ENCODE peak calls at places on chromosomes 6 and 20, in ten cellular contexts. P, N, K, R, L, S, O, H, F and E are unnamed samples.

GRCh38 chr6:105077592-105078463 is 102.0 kb downstream of the POPDC3 start:
- DNase-seq in P (no peak), N (no peak), K (no peak), R (peak; percentile 17), L (no peak), S (peak; percentile 78), O (no peak), H (no peak), F (peak; percentile 73), E (no peak)

GRCh38 chr6:168778201-168778600 is 337.2 kb downstream of the SMOC2 start:
- DNase-seq in P (peak; percentile 54), N (no peak), K (no peak), R (peak; percentile 11), L (peak; percentile 45), S (peak; percentile 39), O (no peak), H (peak; percentile 66), F (peak; percentile 45), E (no peak)

GRCh38 chr6:168041928-168042327 is 37.1 kb downstream of the FRMD1 start:
- DNase-seq in P (no peak), N (peak; percentile 10), K (no peak), R (no peak), L (no peak), S (no peak), O (no peak), H (no peak), F (no peak), E (peak; percentile 37)

GRCh38 chr6:144216668-144217218 is 66.4 kb downstream of the STX11 start:
- DNase-seq in P (no peak), N (no peak), K (no peak), R (no peak), L (no peak), S (no peak), O (no peak), H (no peak), F (no peak), E (peak; percentile 63)

GRCh38 chr6:53309059-53309896 is 39.5 kb downstream of the ELOVL5 start:
- DNase-seq in P (no peak), N (no peak), K (no peak), R (peak; percentile 33), L (no peak), S (peak; percentile 70), O (peak; percentile 62), H (no peak), F (peak; percentile 89), E (no peak)

GRCh38 chr6:97068211-97068610 is 143.7 kb downstream of the KLHL32 start:
- DNase-seq in P (no peak), N (no peak), K (no peak), R (no peak), L (no peak), S (peak; percentile 65), O (no peak), H (no peak), F (peak; percentile 72), E (no peak)

GRCh38 chr20:23341073-23341472 is 9.5 kb upstream of the NXT1 start:
- DNase-seq in P (no peak), N (no peak), K (no peak), R (no peak), L (no peak), S (no peak), O (no peak), H (no peak), F (no peak), E (no peak)

GRCh38 chr6:7905416-7905815 is 5.2 kb downstream of the TXNDC5 start:
- DNase-seq in P (no peak), N (no peak), K (no peak), R (no peak), L (no peak), S (peak; percentile 44), O (no peak), H (no peak), F (peak; percentile 57), E (no peak)

DNA sequence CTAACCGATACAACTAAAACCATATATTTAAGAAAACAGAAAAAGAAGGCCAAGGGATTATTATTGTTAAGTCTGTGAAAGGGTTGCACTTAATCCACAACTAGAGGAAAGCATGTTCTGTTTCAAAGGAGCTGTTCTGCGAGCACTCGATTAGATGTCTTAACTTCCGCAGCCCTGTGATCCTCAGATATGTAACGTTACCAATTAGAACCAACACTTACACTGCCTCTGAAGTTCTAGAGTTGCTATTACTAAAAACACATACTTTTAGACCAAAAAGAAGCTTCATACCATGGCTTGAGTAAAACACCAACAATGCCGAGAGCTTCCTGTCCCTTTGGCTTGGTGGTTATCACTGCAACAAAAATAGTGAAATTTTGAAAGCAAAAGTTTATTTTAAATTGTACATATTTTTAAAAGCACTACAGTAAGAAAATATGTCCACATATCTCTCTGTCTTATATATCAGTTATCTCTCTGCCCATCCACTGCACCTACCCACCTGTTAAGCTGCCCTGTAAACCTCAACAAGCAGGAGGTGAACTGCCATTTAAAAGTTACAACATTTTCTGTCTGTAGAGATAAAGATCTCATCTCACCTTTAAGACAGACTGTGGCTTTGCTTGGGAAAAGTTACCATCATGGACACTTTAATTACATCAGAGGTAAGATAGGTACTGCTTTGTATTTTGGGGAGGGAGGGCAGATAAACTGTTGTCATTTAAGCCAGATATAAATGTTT is 7.1 kb upstream of the DUSP22 start:
- DNase-seq in P (no peak), N (no peak), K (no peak), R (no peak), L (no peak), S (no peak), O (no peak), H (no peak), F (no peak), E (no peak)
- TF ChIP-seq CTCF in P (no peak), N (no peak), K (no peak), R (no peak), L (no peak), S (no peak), O (no peak), H (no peak), F (no peak), E (no peak)

GRCh38 chr6:13297391-13297790 is 30.9 kb downstream of the TBC1D7 start:
- DNase-seq in P (no peak), N (no peak), K (no peak), R (no peak), L (no peak), S (no peak), O (no peak), H (no peak), F (no peak), E (no peak)

GRCh38 chr6:13294499-13295069 is 33.8 kb downstream of the TBC1D7 start:
- DNase-seq in P (no peak), N (no peak), K (no peak), R (no peak), L (no peak), S (no peak), O (peak; percentile 36), H (no peak), F (no peak), E (no peak)

GRCh38 chr6:13295576-13295975 is 32.8 kb downstream of the TBC1D7 start:
- DNase-seq in P (no peak), N (no peak), K (no peak), R (no peak), L (no peak), S (no peak), O (peak; percentile 37), H (no peak), F (no peak), E (no peak)

GRCh38 chr6:13299403-13299821 is 28.9 kb downstream of the TBC1D7 start:
- DNase-seq in P (no peak), N (no peak), K (no peak), R (no peak), L (no peak), S (no peak), O (no peak), H (no peak), F (no peak), E (no peak)

DNA sequence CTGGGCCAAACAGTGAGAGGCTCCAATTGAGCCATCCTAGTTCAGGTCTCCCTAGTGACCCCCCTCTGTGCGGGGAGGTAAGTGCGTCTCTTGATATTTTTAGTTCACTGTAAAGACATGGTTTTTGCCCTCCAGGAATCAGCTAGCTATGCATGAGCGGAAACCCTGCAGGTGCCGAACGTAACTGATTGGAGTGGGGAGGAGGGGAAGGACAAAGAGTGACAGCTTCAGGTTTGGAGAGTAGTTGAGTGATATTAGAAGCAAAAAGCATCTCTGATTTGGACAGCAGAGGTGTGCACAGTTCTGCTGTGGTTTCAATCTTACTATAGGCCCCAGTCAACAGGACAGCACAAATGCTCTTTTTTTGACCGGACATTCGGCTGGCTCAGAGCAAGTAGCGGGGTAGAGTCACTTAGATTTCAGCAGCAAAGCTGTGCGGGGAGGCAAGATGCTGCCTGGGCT is 31.8 kb downstream of the TBC1D7 start:
- DNase-seq in P (no peak), N (peak; percentile 47), K (no peak), R (no peak), L (no peak), S (no peak), O (no peak), H (no peak), F (no peak), E (no peak)
- TF ChIP-seq CTCF in P (no peak), N (peak; percentile 35), K (no peak), R (no peak), L (no peak), S (no peak), O (no peak), H (no peak), F (no peak), E (no peak)

GRCh38 chr6:38808039-38808438 is 92.9 kb downstream of the DNAH8 start:
- DNase-seq in P (no peak), N (no peak), K (no peak), R (no peak), L (no peak), S (no peak), O (no peak), H (no peak), F (no peak), E (no peak)

GRCh38 chr6:38805682-38806081 is 90.6 kb downstream of the DNAH8 start:
- DNase-seq in P (no peak), N (no peak), K (no peak), R (no peak), L (no peak), S (no peak), O (no peak), H (no peak), F (no peak), E (no peak)

GRCh38 chr6:38805127-38805655 is 90.1 kb downstream of the DNAH8 start:
- DNase-seq in P (no peak), N (no peak), K (no peak), R (no peak), L (no peak), S (no peak), O (no peak), H (no peak), F (no peak), E (no peak)

GRCh38 chr6:38806833-38807232 is 91.7 kb downstream of the DNAH8 start:
- DNase-seq in P (no peak), N (no peak), K (no peak), R (no peak), L (no peak), S (no peak), O (no peak), H (no peak), F (no peak), E (no peak)

DNA sequence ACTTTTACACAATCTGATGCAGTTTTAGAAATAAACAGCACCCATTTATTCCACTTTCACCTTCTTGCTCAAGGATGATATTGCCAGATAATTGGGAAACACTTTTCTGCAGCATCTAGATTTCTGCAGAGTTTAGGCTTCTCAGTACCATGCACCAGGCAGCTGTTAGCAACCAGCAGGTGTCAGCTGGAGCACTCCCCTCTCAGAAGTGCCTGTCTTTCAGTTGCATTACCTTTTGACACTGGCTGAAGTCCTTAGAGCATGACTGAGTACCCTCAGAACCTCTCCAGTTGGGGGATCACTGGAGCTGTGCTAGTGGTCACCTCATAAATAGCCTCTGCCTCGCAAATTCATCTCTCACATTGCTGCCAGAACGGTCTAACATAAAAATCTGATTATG is 91.2 kb downstream of the DNAH8 start:
- DNase-seq in P (no peak), N (no peak), K (no peak), R (no peak), L (no peak), S (no peak), O (no peak), H (no peak), F (no peak), E (no peak)
- TF ChIP-seq CTCF in P (no peak), N (peak; percentile 57), K (no peak), R (no peak), L (no peak), S (no peak), O (no peak), H (no peak), F (no peak), E (no peak)

GRCh38 chr20:8454137-8454712 is 322.2 kb downstream of the PLCB1 start:
- DNase-seq in P (no peak), N (no peak), K (no peak), R (no peak), L (no peak), S (peak; percentile 98), O (no peak), H (peak; percentile 64), F (peak; percentile 94), E (peak; percentile 80)
- TF ChIP-seq CTCF in P (peak; percentile 41), N (peak; percentile 54), K (no peak), R (no peak), L (no peak), S (peak; percentile 71), O (no peak), H (peak; percentile 59), F (peak; percentile 70), E (peak; percentile 76)